ENCODE peak calls at places on chromosomes 2 and 18, in four cellular contexts. One of them, this sample, is unnamed.

GRCh38 chr18:8754995-8755955 is 49.9 kb downstream of the MTCL1 start:
- DNase-seq in HepG2: no peak
- DNase-seq in K562: no peak
- DNase-seq in WTC11: no peak
- DNase-seq in this sample: no peak

GRCh38 chr18:68447286-68447685 is 267.6 kb downstream of the TMX3 start:
- DNase-seq in HepG2: no peak
- DNase-seq in K562: no peak
- DNase-seq in WTC11: no peak
- DNase-seq in this sample: no peak

GRCh38 chr2:195308163-195308562 is 348.9 kb upstream of the SLC39A10 start:
- DNase-seq in HepG2: no peak
- DNase-seq in K562: no peak
- DNase-seq in WTC11: no peak
- DNase-seq in this sample: no peak

GRCh38 chr2:241695676-241696075 is 6.2 kb upstream of the ING5 start:
- DNase-seq in HepG2: no peak
- DNase-seq in K562: no peak
- DNase-seq in WTC11: no peak
- DNase-seq in this sample: no peak

GRCh38 chr18:6616981-6617380 is 112.5 kb upstream of the ARHGAP28 start:
- DNase-seq in HepG2: no peak
- DNase-seq in K562: no peak
- DNase-seq in WTC11: no peak
- DNase-seq in this sample: no peak

GRCh38 chr2:238264072-238264460 is 24.2 kb upstream of the HES6 start:
- DNase-seq in HepG2: no peak
- DNase-seq in K562: no peak
- DNase-seq in WTC11: no peak
- DNase-seq in this sample: no peak

GRCh38 chr2:151180123-151180522 is 81.5 kb downstream of the RBM43 start:
- DNase-seq in HepG2: no peak
- DNase-seq in K562: no peak
- DNase-seq in WTC11: no peak
- DNase-seq in this sample: no peak

GRCh38 chr18:41600693-41601391 is 354.2 kb upstream of the PIK3C3 start:
- DNase-seq in HepG2: no peak
- DNase-seq in K562: no peak
- DNase-seq in WTC11: no peak
- DNase-seq in this sample: no peak

GRCh38 chr18:79605481-79605880 is 74.1 kb upstream of the CTDP1 start:
- DNase-seq in HepG2: no peak
- DNase-seq in K562: no peak
- DNase-seq in WTC11: no peak
- DNase-seq in this sample: no peak

GRCh38 chr2:171747371-171747770 is 60.1 kb downstream of the DYNC1I2 start:
- DNase-seq in HepG2: no peak
- DNase-seq in K562: no peak
- DNase-seq in WTC11: no peak
- DNase-seq in this sample: no peak

GRCh38 chr2:45182667-45183620 is 173.7 kb upstream of the SIX2 start:
- DNase-seq in HepG2: no peak
- DNase-seq in K562: no peak
- DNase-seq in WTC11: no peak
- DNase-seq in this sample: no peak

GRCh38 chr2:46098606-46099005 is 198.6 kb upstream of the EPAS1 start:
- DNase-seq in HepG2: peak; percentile 9
- DNase-seq in K562: no peak
- DNase-seq in WTC11: no peak
- DNase-seq in this sample: no peak

GRCh38 chr18:54247488-54248175 is 21.7 kb upstream of the POLI start:
- DNase-seq in HepG2: no peak
- DNase-seq in K562: no peak
- DNase-seq in WTC11: no peak
- DNase-seq in this sample: no peak

GRCh38 chr2:20457661-20458630 is 11.1 kb downstream of the RHOB start:
- DNase-seq in HepG2: no peak
- DNase-seq in K562: no peak
- DNase-seq in WTC11: no peak
- DNase-seq in this sample: no peak

GRCh38 chr2:113236367-113237159 is 42.2 kb downstream of the PAX8 start:
- DNase-seq in HepG2: no peak
- DNase-seq in K562: no peak
- DNase-seq in WTC11: no peak
- DNase-seq in this sample: no peak

GRCh38 chr2:179177694-179178093 is 86.9 kb downstream of the SESTD1 start:
- DNase-seq in HepG2: no peak
- DNase-seq in K562: no peak
- DNase-seq in WTC11: no peak
- DNase-seq in this sample: no peak

GRCh38 chr2:9008951-9009664 is 5.6 kb upstream of the MBOAT2 start:
- DNase-seq in HepG2: no peak
- DNase-seq in K562: no peak
- DNase-seq in WTC11: no peak
- DNase-seq in this sample: no peak

GRCh38 chr2:214310319-214310718 is 100.5 kb upstream of the VWC2L start:
- DNase-seq in HepG2: peak; percentile 7
- DNase-seq in K562: no peak
- DNase-seq in WTC11: no peak
- DNase-seq in this sample: no peak

GRCh38 chr2:31476511-31477171 is 62.1 kb upstream of the XDH start:
- DNase-seq in HepG2: no peak
- DNase-seq in K562: no peak
- DNase-seq in WTC11: no peak
- DNase-seq in this sample: no peak

GRCh38 chr2:100292022-100292580 is 30.2 kb downstream of the LONRF2 start:
- DNase-seq in HepG2: peak; percentile 14
- DNase-seq in K562: peak; percentile 96
- DNase-seq in WTC11: no peak
- DNase-seq in this sample: peak; percentile 41

GRCh38 chr2:172427990-172428840 is 829 bp downstream of the ITGA6 start:
- DNase-seq in HepG2: peak; percentile 74
- DNase-seq in K562: no peak
- DNase-seq in WTC11: peak; percentile 62
- DNase-seq in this sample: peak; percentile 49

DNA sequence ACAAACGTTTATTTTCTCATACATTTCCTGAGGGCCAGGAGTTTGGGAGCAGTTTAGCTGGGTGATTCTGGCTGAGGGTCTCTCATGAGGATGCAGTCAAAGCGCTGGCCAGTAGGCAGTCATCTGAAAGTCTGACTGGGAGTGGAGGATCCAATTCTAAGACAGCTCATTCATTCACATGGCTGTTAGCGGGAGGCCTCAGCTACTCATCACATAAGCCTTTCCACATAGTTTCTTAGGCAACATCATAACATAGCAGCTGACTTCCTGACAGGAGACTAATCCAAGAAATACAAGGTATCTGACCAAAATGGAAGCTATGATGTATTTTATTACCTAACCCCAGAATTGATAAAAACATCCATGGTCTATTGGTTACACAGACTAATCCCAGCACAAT is 2.9 kb upstream of the MRPL44 start:
- DNase-seq in HepG2: peak; percentile 14
- DNase-seq in K562: no peak
- DNase-seq in WTC11: no peak
- DNase-seq in this sample: no peak
- TF ChIP-seq ELF4 in HepG2: no peak
- TF ChIP-seq ELF4 in K562: no peak
- TF ChIP-seq ELF4 in WTC11: no peak
- TF ChIP-seq ELF4 in this sample: no peak

GRCh38 chr2:239586651-239587310 is 186.0 kb upstream of the HDAC4 start:
- DNase-seq in HepG2: peak; percentile 27
- DNase-seq in K562: no peak
- DNase-seq in WTC11: peak; percentile 7
- DNase-seq in this sample: no peak
- TF ChIP-seq ELF4 in HepG2: no peak
- TF ChIP-seq ELF4 in K562: no peak
- TF ChIP-seq ELF4 in WTC11: no peak
- TF ChIP-seq ELF4 in this sample: no peak

GRCh38 chr18:34639662-34640061 is 70.4 kb upstream of the DTNA start:
- DNase-seq in HepG2: no peak
- DNase-seq in K562: no peak
- DNase-seq in WTC11: no peak
- DNase-seq in this sample: no peak

GRCh38 chr18:34643982-34644381 is 66.1 kb upstream of the DTNA start:
- DNase-seq in HepG2: no peak
- DNase-seq in K562: no peak
- DNase-seq in WTC11: no peak
- DNase-seq in this sample: no peak

GRCh38 chr18:34637094-34637801 is 72.8 kb upstream of the DTNA start:
- DNase-seq in HepG2: no peak
- DNase-seq in K562: no peak
- DNase-seq in WTC11: no peak
- DNase-seq in this sample: no peak

DNA sequence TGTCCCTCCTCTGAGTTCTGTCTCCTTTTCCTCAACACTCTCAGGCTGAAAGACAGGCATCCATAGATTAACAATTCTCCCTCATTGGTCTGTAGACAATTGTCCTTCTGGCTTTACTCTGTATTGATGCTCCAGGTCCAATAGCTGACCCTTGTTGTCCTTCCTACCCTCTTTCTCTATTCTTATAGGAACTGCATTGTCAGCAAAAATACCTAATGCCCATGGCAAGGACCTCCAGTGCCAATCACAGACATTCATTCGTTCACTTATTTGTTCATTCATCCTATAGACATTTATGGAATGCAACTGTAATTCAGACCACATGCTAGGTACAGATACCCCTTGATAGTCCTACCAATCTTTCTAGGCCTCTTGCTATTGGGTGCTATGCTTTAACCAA is 69.8 kb upstream of the DTNA start:
- DNase-seq in HepG2: no peak
- DNase-seq in K562: no peak
- DNase-seq in WTC11: no peak
- DNase-seq in this sample: no peak
- TF ChIP-seq ELF4 in HepG2: no peak
- TF ChIP-seq ELF4 in K562: no peak
- TF ChIP-seq ELF4 in WTC11: no peak
- TF ChIP-seq ELF4 in this sample: no peak

DNA sequence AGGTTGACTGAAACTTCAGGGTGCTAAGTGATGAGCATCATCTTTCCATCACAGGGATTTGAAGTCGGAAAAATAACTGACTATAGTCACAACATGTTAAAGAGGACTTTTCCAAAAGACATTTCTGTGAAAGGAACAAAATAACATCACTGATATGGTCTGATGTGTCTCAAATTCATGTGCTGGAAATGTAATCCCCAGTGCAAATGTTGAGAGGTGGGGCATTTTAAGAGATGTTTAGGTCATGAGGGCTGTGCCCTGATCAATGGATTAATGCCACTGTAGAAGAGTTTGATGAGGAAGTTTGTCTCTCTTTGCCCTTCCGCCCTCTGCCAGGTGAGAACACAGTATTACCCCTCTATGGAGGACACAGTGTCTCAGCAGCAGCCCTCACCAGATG is 95.9 kb downstream of the INO80D start:
- DNase-seq in HepG2: no peak
- DNase-seq in K562: no peak
- DNase-seq in WTC11: no peak
- DNase-seq in this sample: no peak
- TF ChIP-seq ELF4 in HepG2: peak; percentile 39
- TF ChIP-seq ELF4 in K562: no peak
- TF ChIP-seq ELF4 in WTC11: no peak
- TF ChIP-seq ELF4 in this sample: no peak

DNA sequence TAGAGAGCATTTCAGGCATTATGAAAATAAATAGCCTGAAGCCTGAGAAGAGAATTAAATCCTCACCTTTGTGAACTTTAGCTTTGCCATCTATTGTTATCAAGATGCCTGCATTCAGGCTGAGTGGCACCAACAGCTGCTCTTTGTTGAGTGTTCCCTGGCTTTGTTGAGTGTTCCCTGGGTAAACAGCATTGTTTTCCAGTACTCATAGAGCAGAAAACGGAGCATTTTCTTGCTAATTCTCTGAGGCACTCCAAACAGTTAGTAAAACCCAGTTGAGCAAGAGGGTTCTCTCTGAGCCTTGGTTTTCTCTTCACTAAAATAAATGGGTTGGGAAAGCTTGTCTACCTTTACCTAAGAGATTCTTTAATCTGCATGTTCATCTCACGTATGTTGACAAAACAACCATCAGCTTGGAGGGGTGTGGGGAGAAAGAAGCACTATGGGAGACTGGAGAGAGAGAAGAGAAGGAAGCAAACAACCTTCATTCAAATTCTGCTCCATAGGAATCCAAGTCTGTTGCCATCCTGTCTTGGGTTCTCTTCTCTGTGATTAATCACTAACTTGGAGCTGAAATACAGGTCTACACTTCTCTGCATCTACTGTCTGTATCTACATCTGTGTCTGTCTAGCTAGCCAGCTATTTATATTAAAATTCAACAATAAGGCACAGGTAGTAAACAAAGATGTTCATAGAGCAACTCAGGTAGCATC is 567.0 kb upstream of the SOX11 start:
- DNase-seq in HepG2: no peak
- DNase-seq in K562: no peak
- DNase-seq in WTC11: no peak
- DNase-seq in this sample: no peak
- TF ChIP-seq ELF4 in HepG2: no peak
- TF ChIP-seq ELF4 in K562: no peak
- TF ChIP-seq ELF4 in WTC11: no peak
- TF ChIP-seq ELF4 in this sample: no peak

GRCh38 chr18:59990121-59990818 is 90.5 kb downstream of the PMAIP1 start:
- DNase-seq in HepG2: no peak
- DNase-seq in K562: no peak
- DNase-seq in WTC11: no peak
- DNase-seq in this sample: no peak

GRCh38 chr18:59996370-59996966 is 96.7 kb downstream of the PMAIP1 start:
- DNase-seq in HepG2: peak; percentile 15
- DNase-seq in K562: peak; percentile 37
- DNase-seq in WTC11: peak; percentile 49
- DNase-seq in this sample: peak; percentile 23

GRCh38 chr18:59993560-59993959 is 93.8 kb downstream of the PMAIP1 start:
- DNase-seq in HepG2: no peak
- DNase-seq in K562: no peak
- DNase-seq in WTC11: no peak
- DNase-seq in this sample: no peak

GRCh38 chr18:59994357-59994756 is 94.6 kb downstream of the PMAIP1 start:
- DNase-seq in HepG2: no peak
- DNase-seq in K562: no peak
- DNase-seq in WTC11: no peak
- DNase-seq in this sample: no peak
- TF ChIP-seq ELF4 in HepG2: no peak
- TF ChIP-seq ELF4 in K562: no peak
- TF ChIP-seq ELF4 in WTC11: no peak
- TF ChIP-seq ELF4 in this sample: no peak

DNA sequence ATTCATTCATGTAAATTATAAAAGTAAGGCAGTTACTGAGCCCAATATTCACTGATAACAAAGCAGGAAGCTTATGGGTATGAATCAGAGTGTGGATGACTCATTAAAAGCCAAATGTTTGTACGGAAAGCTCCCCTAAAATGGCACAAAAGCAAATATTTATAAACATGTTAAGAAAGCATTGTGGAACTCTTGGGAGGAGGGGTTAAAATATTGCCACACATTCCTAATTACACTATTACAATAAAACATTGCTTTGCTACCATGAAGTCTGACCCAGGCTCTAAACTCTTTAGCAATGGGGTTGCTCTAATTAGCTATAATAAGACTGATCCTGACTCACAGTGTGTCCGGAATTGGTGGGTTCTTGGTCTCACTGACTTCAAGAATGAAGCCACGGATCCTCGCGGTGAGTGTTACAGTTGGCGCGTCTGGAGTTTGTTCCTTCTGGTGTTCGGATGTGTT is 110.9 kb downstream of the NAB1 start:
- DNase-seq in HepG2: peak; percentile 49
- DNase-seq in K562: peak; percentile 21
- DNase-seq in WTC11: no peak
- DNase-seq in this sample: no peak
- TF ChIP-seq ELF4 in HepG2: no peak
- TF ChIP-seq ELF4 in K562: no peak
- TF ChIP-seq ELF4 in WTC11: no peak
- TF ChIP-seq ELF4 in this sample: no peak